ENCODE peak calls at places on chromosomes 5 and 9, in four cellular contexts. N is GM23248, Q is left lung, O is upper lobe of right lung. Y is an unnamed sample.

GRCh38 chr5:85453026-85453349 is 1068.3 kb upstream of the EDIL3 start:
- DNase-seq in O (no peak), N (no peak), Q (no peak), Y (no peak)

GRCh38 chr5:31131381-31131811 is 62.1 kb upstream of the CDH6 start:
- DNase-seq in O (no peak), N (no peak), Q (no peak), Y (peak; percentile 36)

GRCh38 chr9:84808416-84808815 is 138.9 kb downstream of the NTRK2 start:
- DNase-seq in Q (no peak), O (no peak), N (no peak), Y (no peak)

GRCh38 chr5:150672237-150672883 is 11.3 kb downstream of the MYOZ3 start:
- DNase-seq in N (peak; percentile 56), Q (peak; percentile 86), O (peak; percentile 75), Y (no peak)

GRCh38 chr5:19987594-19988345 is at the start of gene CDH18:
- DNase-seq in Q (peak; percentile 80), O (peak; percentile 68), N (peak; percentile 51), Y (peak; percentile 4)

GRCh38 chr9:112112941-112113399 is 62.1 kb downstream of the SUSD1 start:
- DNase-seq in Q (no peak), N (peak; percentile 78), O (no peak), Y (peak; percentile 64)

GRCh38 chr9:114155967-114156294 is 594 bp downstream of the COL27A1 start:
- DNase-seq in N (peak; percentile 17), O (no peak), Q (peak; percentile 76), Y (no peak)

GRCh38 chr9:106111039-106111740 is 416.8 kb downstream of the TMEM38B start:
- DNase-seq in Q (no peak), N (no peak), O (no peak), Y (no peak)

GRCh38 chr5:11064763-11065450 is 303.9 kb upstream of the DAP start:
- DNase-seq in O (no peak), Q (no peak), N (no peak), Y (no peak)

GRCh38 chr5:123091258-123091987 is 2.4 kb downstream of the PRDM6 start:
- DNase-seq in N (no peak), Q (no peak), O (no peak), Y (no peak)

GRCh38 chr9:84858373-84858772 is 188.8 kb downstream of the NTRK2 start:
- DNase-seq in N (no peak), O (no peak), Q (no peak), Y (no peak)

GRCh38 chr9:89874351-89875321 is 269.8 kb downstream of the GADD45G start:
- DNase-seq in N (no peak), O (peak; percentile 63), Q (peak; percentile 69), Y (no peak)
- H3K27ac ChIP-seq in N (no peak overlapping the region), O (peak overlapping the region; percentile 60), Q (no peak overlapping the region), Y (no peak overlapping the region)

GRCh38 chr5:32353420-32353819 is 40.7 kb upstream of the MTMR12 start:
- DNase-seq in O (no peak), Q (no peak), N (no peak), Y (no peak)
- H3K27ac ChIP-seq in O (no peak overlapping the region), Q (no peak overlapping the region), N (no peak overlapping the region), Y (no peak overlapping the region)

DNA sequence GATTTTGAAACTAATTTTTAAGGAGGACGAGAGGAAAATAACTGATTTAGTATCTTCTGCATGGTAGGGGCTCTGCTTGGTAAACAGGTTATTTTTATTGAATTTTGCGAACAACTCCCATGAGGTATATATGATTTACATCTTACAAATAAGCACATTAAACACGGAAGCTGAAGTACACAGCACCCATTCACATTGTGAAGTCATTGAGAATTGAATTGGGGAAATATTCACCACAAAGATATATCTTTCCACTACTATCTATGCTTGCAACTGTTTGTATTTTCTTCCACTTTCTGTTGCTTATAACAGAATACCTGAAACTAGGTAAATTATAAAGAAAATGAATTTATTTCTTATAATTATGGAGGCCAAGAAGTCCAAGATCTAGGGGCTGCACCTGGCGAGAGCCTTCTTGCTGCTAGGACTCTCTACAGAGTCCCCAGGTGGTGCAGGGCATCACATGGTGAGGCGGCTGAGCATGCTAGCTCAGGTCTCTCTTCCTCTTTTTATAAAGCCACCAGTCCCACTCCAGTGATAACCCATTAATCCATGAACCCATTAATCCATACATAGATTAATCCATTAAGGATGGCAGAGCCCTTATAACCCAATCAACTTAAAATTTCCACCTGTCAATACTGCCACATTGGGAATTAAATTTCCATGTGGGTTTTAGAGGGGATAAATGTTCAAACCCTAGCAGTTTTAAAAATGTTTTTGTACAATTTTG is 79.0 kb upstream of the ZNF608 start:
- DNase-seq in N (no peak), Q (no peak), O (no peak), Y (no peak)
- H3K27ac ChIP-seq in N (no peak overlapping the region), Q (no peak overlapping the region), O (peak overlapping the region; percentile 2), Y (peak overlapping the region; percentile 47)

DNA sequence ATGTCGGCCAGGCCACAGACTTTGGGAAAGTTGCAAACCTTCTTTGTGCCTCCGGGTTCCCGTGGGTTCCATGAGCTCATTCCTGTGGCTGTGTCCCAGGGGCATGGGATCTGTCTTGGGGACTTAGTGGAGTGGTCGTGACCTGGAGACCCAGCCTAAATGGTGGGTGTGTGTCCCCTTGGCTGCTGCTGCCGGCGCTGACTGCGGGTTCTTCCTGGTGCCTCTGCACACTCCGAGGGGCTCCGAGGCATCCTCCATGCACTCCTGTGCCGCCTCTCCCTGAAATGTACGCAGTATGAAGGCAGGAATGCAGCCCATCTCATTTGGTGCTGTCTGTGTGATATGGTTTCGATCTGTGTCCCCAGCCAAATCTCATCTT is 21.0 kb upstream of the SLC2A6 start:
- DNase-seq in O (no peak), Q (peak; percentile 37), N (no peak), Y (no peak)
- H3K27ac ChIP-seq in O (peak overlapping the region; percentile 70), Q (no peak overlapping the region), N (no peak overlapping the region), Y (no peak overlapping the region)

GRCh38 chr5:157184117-157184516 is 3.5 kb downstream of the ITK start:
- DNase-seq in O (no peak), Q (no peak), N (no peak), Y (no peak)
- H3K27ac ChIP-seq in O (no peak overlapping the region), Q (no peak overlapping the region), N (no peak overlapping the region), Y (no peak overlapping the region)

GRCh38 chr5:72630721-72631120 is 123.5 kb upstream of the ZNF366 start:
- DNase-seq in O (no peak), N (no peak), Q (no peak), Y (no peak)

GRCh38 chr5:72633649-72634048 is 126.4 kb upstream of the ZNF366 start:
- DNase-seq in N (peak; percentile 77), Q (no peak), O (no peak), Y (peak; percentile 42)

GRCh38 chr5:72630056-72630455 is 122.8 kb upstream of the ZNF366 start:
- DNase-seq in O (no peak), Q (no peak), N (no peak), Y (no peak)

GRCh38 chr5:72634444-72634843 is 127.2 kb upstream of the ZNF366 start:
- DNase-seq in Q (no peak), O (no peak), N (peak; percentile 40), Y (no peak)

GRCh38 chr5:72633041-72633445 is 125.8 kb upstream of the ZNF366 start:
- DNase-seq in N (peak; percentile 51), O (no peak), Q (no peak), Y (no peak)
- H3K27ac ChIP-seq in N (peak overlapping the region; percentile 34), O (no peak overlapping the region), Q (no peak overlapping the region), Y (no peak overlapping the region)

GRCh38 chr9:33943389-33943788 is 105.3 kb downstream of the UBAP2 start:
- DNase-seq in Q (no peak), O (no peak), N (no peak), Y (no peak)

GRCh38 chr9:33934188-33934878 is 114.4 kb downstream of the UBAP2 start:
- DNase-seq in O (no peak), N (no peak), Q (no peak), Y (no peak)

GRCh38 chr9:33942471-33943083 is 106.1 kb downstream of the UBAP2 start:
- DNase-seq in N (peak; percentile 74), Q (no peak), O (no peak), Y (peak; percentile 67)

GRCh38 chr9:33939924-33940874 is 108.5 kb downstream of the UBAP2 start:
- DNase-seq in O (no peak), Q (no peak), N (no peak), Y (no peak)
- H3K27ac ChIP-seq in O (no peak overlapping the region), Q (no peak overlapping the region), N (no peak overlapping the region), Y (no peak overlapping the region)

GRCh38 chr9:127867356-127868277 is 9.9 kb downstream of the AK1 start:
- DNase-seq in N (no peak), O (peak; percentile 71), Q (no peak), Y (no peak)
- H3K27ac ChIP-seq in N (no peak overlapping the region), O (peak overlapping the region; percentile 42), Q (no peak overlapping the region), Y (no peak overlapping the region)

Y was measured in brain microvascular endothelial cell.